ENCODE peak calls at places on chromosomes 1 and 21, in ten cellular contexts. One of them, this sample, is unnamed.

GRCh38 chr1:101311146-101311892 is 74.5 kb downstream of the S1PR1 start:
- DNase-seq in AG09319: no peak
- DNase-seq in BJ: no peak
- DNase-seq in astrocyte of the spinal cord: no peak
- DNase-seq in upper lobe of right lung: no peak
- DNase-seq in keratinocyte: no peak
- DNase-seq in CD4-positive, alpha-beta T cell: no peak
- DNase-seq in nephron progenitor cell: no peak
- DNase-seq in epithelial cell of esophagus: no peak
- DNase-seq in thoracic aorta: no peak
- DNase-seq in this sample: no peak

GRCh38 chr21:44897326-44898010 is 23.2 kb downstream of the ITGB2 start:
- DNase-seq in nephron progenitor cell: peak; percentile 51
- DNase-seq in epithelial cell of esophagus: no peak
- DNase-seq in astrocyte of the spinal cord: no peak
- DNase-seq in BJ: no peak
- DNase-seq in keratinocyte: no peak
- DNase-seq in AG09319: no peak
- DNase-seq in CD4-positive, alpha-beta T cell: no peak
- DNase-seq in thoracic aorta: no peak
- DNase-seq in upper lobe of right lung: no peak
- DNase-seq in this sample: no peak

GRCh38 chr21:24729568-24729967 is 877.7 kb downstream of the MRPL39 start:
- DNase-seq in epithelial cell of esophagus: no peak
- DNase-seq in BJ: no peak
- DNase-seq in keratinocyte: no peak
- DNase-seq in thoracic aorta: no peak
- DNase-seq in astrocyte of the spinal cord: no peak
- DNase-seq in nephron progenitor cell: no peak
- DNase-seq in upper lobe of right lung: no peak
- DNase-seq in AG09319: no peak
- DNase-seq in CD4-positive, alpha-beta T cell: no peak
- DNase-seq in this sample: no peak

GRCh38 chr1:3671371-3672180 is 19.3 kb downstream of the TP73 start:
- DNase-seq in nephron progenitor cell: no peak
- DNase-seq in AG09319: no peak
- DNase-seq in BJ: no peak
- DNase-seq in upper lobe of right lung: peak; percentile 68
- DNase-seq in epithelial cell of esophagus: peak; percentile 36
- DNase-seq in CD4-positive, alpha-beta T cell: no peak
- DNase-seq in thoracic aorta: no peak
- DNase-seq in keratinocyte: no peak
- DNase-seq in astrocyte of the spinal cord: no peak
- DNase-seq in this sample: no peak

GRCh38 chr1:172640146-172640545 is 18.8 kb upstream of the FASLG start:
- DNase-seq in BJ: no peak
- DNase-seq in epithelial cell of esophagus: no peak
- DNase-seq in AG09319: no peak
- DNase-seq in nephron progenitor cell: no peak
- DNase-seq in keratinocyte: no peak
- DNase-seq in upper lobe of right lung: no peak
- DNase-seq in CD4-positive, alpha-beta T cell: no peak
- DNase-seq in thoracic aorta: no peak
- DNase-seq in astrocyte of the spinal cord: peak; percentile 43
- DNase-seq in this sample: no peak

GRCh38 chr21:42047821-42048613 is 23.1 kb upstream of the UMODL1 start:
- DNase-seq in nephron progenitor cell: no peak
- DNase-seq in AG09319: peak; percentile 56
- DNase-seq in astrocyte of the spinal cord: peak; percentile 98
- DNase-seq in CD4-positive, alpha-beta T cell: no peak
- DNase-seq in BJ: peak; percentile 87
- DNase-seq in epithelial cell of esophagus: no peak
- DNase-seq in upper lobe of right lung: no peak
- DNase-seq in thoracic aorta: peak; percentile 82
- DNase-seq in keratinocyte: no peak
- DNase-seq in this sample: peak; percentile 97

GRCh38 chr1:6724517-6725141 is 23.0 kb upstream of the DNAJC11 start:
- DNase-seq in thoracic aorta: no peak
- DNase-seq in epithelial cell of esophagus: peak; percentile 55
- DNase-seq in upper lobe of right lung: no peak
- DNase-seq in AG09319: no peak
- DNase-seq in nephron progenitor cell: no peak
- DNase-seq in keratinocyte: peak; percentile 56
- DNase-seq in astrocyte of the spinal cord: peak; percentile 58
- DNase-seq in BJ: peak; percentile 70
- DNase-seq in CD4-positive, alpha-beta T cell: no peak
- DNase-seq in this sample: peak; percentile 90

GRCh38 chr1:99371413-99371812 is 107.1 kb downstream of the PLPPR4 start:
- DNase-seq in upper lobe of right lung: no peak
- DNase-seq in nephron progenitor cell: no peak
- DNase-seq in astrocyte of the spinal cord: no peak
- DNase-seq in epithelial cell of esophagus: no peak
- DNase-seq in AG09319: no peak
- DNase-seq in BJ: no peak
- DNase-seq in thoracic aorta: no peak
- DNase-seq in CD4-positive, alpha-beta T cell: no peak
- DNase-seq in keratinocyte: no peak
- DNase-seq in this sample: no peak

GRCh38 chr1:111743679-111744101 is 4.5 kb upstream of the INKA2 start:
- DNase-seq in CD4-positive, alpha-beta T cell: no peak
- DNase-seq in thoracic aorta: no peak
- DNase-seq in BJ: no peak
- DNase-seq in nephron progenitor cell: no peak
- DNase-seq in epithelial cell of esophagus: no peak
- DNase-seq in AG09319: no peak
- DNase-seq in astrocyte of the spinal cord: no peak
- DNase-seq in upper lobe of right lung: no peak
- DNase-seq in keratinocyte: no peak
- DNase-seq in this sample: peak; percentile 61

GRCh38 chr1:201456499-201457309 is 12.3 kb downstream of the PHLDA3 start:
- DNase-seq in astrocyte of the spinal cord: peak; percentile 92
- DNase-seq in CD4-positive, alpha-beta T cell: no peak
- DNase-seq in BJ: peak; percentile 93
- DNase-seq in upper lobe of right lung: peak; percentile 76
- DNase-seq in nephron progenitor cell: no peak
- DNase-seq in thoracic aorta: no peak
- DNase-seq in epithelial cell of esophagus: peak; percentile 99
- DNase-seq in AG09319: peak; percentile 83
- DNase-seq in keratinocyte: no peak
- DNase-seq in this sample: peak; percentile 97

GRCh38 chr1:84061336-84061735 is 62.4 kb upstream of the TTLL7 start:
- DNase-seq in epithelial cell of esophagus: peak; percentile 39
- DNase-seq in AG09319: no peak
- DNase-seq in thoracic aorta: no peak
- DNase-seq in astrocyte of the spinal cord: no peak
- DNase-seq in upper lobe of right lung: no peak
- DNase-seq in keratinocyte: no peak
- DNase-seq in BJ: no peak
- DNase-seq in nephron progenitor cell: no peak
- DNase-seq in CD4-positive, alpha-beta T cell: no peak
- DNase-seq in this sample: no peak

GRCh38 chr1:55286851-55287602 is 71.9 kb upstream of the USP24 start:
- DNase-seq in epithelial cell of esophagus: no peak
- DNase-seq in astrocyte of the spinal cord: no peak
- DNase-seq in keratinocyte: no peak
- DNase-seq in upper lobe of right lung: no peak
- DNase-seq in thoracic aorta: no peak
- DNase-seq in nephron progenitor cell: no peak
- DNase-seq in BJ: no peak
- DNase-seq in CD4-positive, alpha-beta T cell: no peak
- DNase-seq in AG09319: no peak
- DNase-seq in this sample: no peak

GRCh38 chr1:55282058-55282457 is 66.9 kb upstream of the USP24 start:
- DNase-seq in thoracic aorta: no peak
- DNase-seq in AG09319: no peak
- DNase-seq in astrocyte of the spinal cord: no peak
- DNase-seq in upper lobe of right lung: no peak
- DNase-seq in CD4-positive, alpha-beta T cell: no peak
- DNase-seq in epithelial cell of esophagus: no peak
- DNase-seq in keratinocyte: no peak
- DNase-seq in BJ: no peak
- DNase-seq in nephron progenitor cell: no peak
- DNase-seq in this sample: no peak

GRCh38 chr1:55287732-55288131 is 72.6 kb upstream of the USP24 start:
- DNase-seq in upper lobe of right lung: no peak
- DNase-seq in epithelial cell of esophagus: no peak
- DNase-seq in AG09319: no peak
- DNase-seq in BJ: no peak
- DNase-seq in astrocyte of the spinal cord: no peak
- DNase-seq in nephron progenitor cell: no peak
- DNase-seq in keratinocyte: no peak
- DNase-seq in thoracic aorta: no peak
- DNase-seq in CD4-positive, alpha-beta T cell: no peak
- DNase-seq in this sample: no peak

GRCh38 chr1:55285849-55286248 is 70.7 kb upstream of the USP24 start:
- DNase-seq in upper lobe of right lung: no peak
- DNase-seq in keratinocyte: no peak
- DNase-seq in AG09319: no peak
- DNase-seq in epithelial cell of esophagus: peak; percentile 86
- DNase-seq in CD4-positive, alpha-beta T cell: no peak
- DNase-seq in astrocyte of the spinal cord: no peak
- DNase-seq in thoracic aorta: no peak
- DNase-seq in BJ: no peak
- DNase-seq in nephron progenitor cell: no peak
- DNase-seq in this sample: no peak

DNA sequence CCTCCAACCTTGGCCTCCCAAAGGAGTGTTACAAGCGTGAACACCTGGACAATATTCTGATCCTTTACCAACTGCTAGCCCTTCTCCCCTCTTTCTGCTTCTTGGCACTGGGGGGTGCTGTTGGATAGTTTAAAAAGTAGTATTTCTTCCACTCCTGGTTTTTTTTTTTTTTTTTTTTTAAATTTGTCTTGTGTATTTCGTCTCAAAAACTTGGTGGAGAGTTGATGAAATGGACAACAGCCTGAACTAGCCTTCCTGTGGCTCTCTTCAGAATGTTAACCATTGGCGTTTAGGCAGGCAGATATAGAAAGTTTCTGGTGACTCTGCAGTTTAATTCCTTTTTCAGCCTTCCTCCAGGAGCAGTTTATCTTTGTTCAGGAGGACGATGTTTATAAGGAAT is 69.7 kb upstream of the USP24 start:
- DNase-seq in CD4-positive, alpha-beta T cell: no peak
- DNase-seq in AG09319: peak; percentile 46
- DNase-seq in astrocyte of the spinal cord: peak; percentile 61
- DNase-seq in nephron progenitor cell: peak; percentile 32
- DNase-seq in keratinocyte: no peak
- DNase-seq in thoracic aorta: no peak
- DNase-seq in epithelial cell of esophagus: peak; percentile 56
- DNase-seq in upper lobe of right lung: no peak
- DNase-seq in BJ: no peak
- DNase-seq in this sample: peak; percentile 37
- TF ChIP-seq CTCF in CD4-positive, alpha-beta T cell: no peak
- TF ChIP-seq CTCF in AG09319: peak; percentile 71
- TF ChIP-seq CTCF in astrocyte of the spinal cord: peak; percentile 67
- TF ChIP-seq CTCF in nephron progenitor cell: peak; percentile 58
- TF ChIP-seq CTCF in keratinocyte: peak; percentile 60
- TF ChIP-seq CTCF in thoracic aorta: peak; percentile 56
- TF ChIP-seq CTCF in epithelial cell of esophagus: peak; percentile 74
- TF ChIP-seq CTCF in upper lobe of right lung: peak; percentile 51
- TF ChIP-seq CTCF in BJ: peak; percentile 63
- TF ChIP-seq CTCF in this sample: peak; percentile 83

GRCh38 chr21:39208624-39209333 is 25.5 kb upstream of the PSMG1 start:
- DNase-seq in keratinocyte: no peak
- DNase-seq in upper lobe of right lung: no peak
- DNase-seq in nephron progenitor cell: no peak
- DNase-seq in AG09319: no peak
- DNase-seq in thoracic aorta: no peak
- DNase-seq in epithelial cell of esophagus: no peak
- DNase-seq in CD4-positive, alpha-beta T cell: no peak
- DNase-seq in BJ: no peak
- DNase-seq in astrocyte of the spinal cord: no peak
- DNase-seq in this sample: no peak

GRCh38 chr21:39209334-39209688 is 26.1 kb upstream of the PSMG1 start:
- DNase-seq in epithelial cell of esophagus: no peak
- DNase-seq in nephron progenitor cell: no peak
- DNase-seq in upper lobe of right lung: no peak
- DNase-seq in CD4-positive, alpha-beta T cell: no peak
- DNase-seq in thoracic aorta: no peak
- DNase-seq in keratinocyte: no peak
- DNase-seq in AG09319: no peak
- DNase-seq in astrocyte of the spinal cord: no peak
- DNase-seq in BJ: no peak
- DNase-seq in this sample: no peak

GRCh38 chr21:39204134-39204533 is 20.9 kb upstream of the PSMG1 start:
- DNase-seq in CD4-positive, alpha-beta T cell: no peak
- DNase-seq in AG09319: no peak
- DNase-seq in keratinocyte: no peak
- DNase-seq in upper lobe of right lung: no peak
- DNase-seq in thoracic aorta: no peak
- DNase-seq in epithelial cell of esophagus: no peak
- DNase-seq in nephron progenitor cell: no peak
- DNase-seq in BJ: no peak
- DNase-seq in astrocyte of the spinal cord: no peak
- DNase-seq in this sample: no peak
- TF ChIP-seq CTCF in CD4-positive, alpha-beta T cell: no peak
- TF ChIP-seq CTCF in AG09319: no peak
- TF ChIP-seq CTCF in keratinocyte: no peak
- TF ChIP-seq CTCF in upper lobe of right lung: peak; percentile 19
- TF ChIP-seq CTCF in thoracic aorta: peak; percentile 18
- TF ChIP-seq CTCF in epithelial cell of esophagus: peak; percentile 23
- TF ChIP-seq CTCF in nephron progenitor cell: no peak
- TF ChIP-seq CTCF in BJ: peak; percentile 16
- TF ChIP-seq CTCF in astrocyte of the spinal cord: peak; percentile 24
- TF ChIP-seq CTCF in this sample: peak; percentile 60

GRCh38 chr1:169759038-169759437 is 25.2 kb upstream of the SELE start:
- DNase-seq in thoracic aorta: no peak
- DNase-seq in nephron progenitor cell: no peak
- DNase-seq in epithelial cell of esophagus: no peak
- DNase-seq in upper lobe of right lung: no peak
- DNase-seq in AG09319: no peak
- DNase-seq in BJ: no peak
- DNase-seq in astrocyte of the spinal cord: no peak
- DNase-seq in CD4-positive, alpha-beta T cell: no peak
- DNase-seq in keratinocyte: no peak
- DNase-seq in this sample: no peak

GRCh38 chr1:169750041-169750440 is 16.2 kb upstream of the SELE start:
- DNase-seq in nephron progenitor cell: no peak
- DNase-seq in keratinocyte: no peak
- DNase-seq in thoracic aorta: no peak
- DNase-seq in CD4-positive, alpha-beta T cell: no peak
- DNase-seq in epithelial cell of esophagus: no peak
- DNase-seq in BJ: no peak
- DNase-seq in AG09319: no peak
- DNase-seq in upper lobe of right lung: no peak
- DNase-seq in astrocyte of the spinal cord: no peak
- DNase-seq in this sample: no peak

GRCh38 chr1:169753549-169753948 is 19.7 kb upstream of the SELE start:
- DNase-seq in upper lobe of right lung: no peak
- DNase-seq in keratinocyte: no peak
- DNase-seq in AG09319: no peak
- DNase-seq in CD4-positive, alpha-beta T cell: no peak
- DNase-seq in epithelial cell of esophagus: no peak
- DNase-seq in BJ: no peak
- DNase-seq in thoracic aorta: no peak
- DNase-seq in astrocyte of the spinal cord: no peak
- DNase-seq in nephron progenitor cell: no peak
- DNase-seq in this sample: no peak
- TF ChIP-seq CTCF in upper lobe of right lung: no peak
- TF ChIP-seq CTCF in keratinocyte: no peak
- TF ChIP-seq CTCF in AG09319: no peak
- TF ChIP-seq CTCF in CD4-positive, alpha-beta T cell: no peak
- TF ChIP-seq CTCF in epithelial cell of esophagus: peak; percentile 19
- TF ChIP-seq CTCF in BJ: peak; percentile 5
- TF ChIP-seq CTCF in thoracic aorta: no peak
- TF ChIP-seq CTCF in astrocyte of the spinal cord: peak; percentile 13
- TF ChIP-seq CTCF in nephron progenitor cell: no peak
- TF ChIP-seq CTCF in this sample: peak; percentile 14

GRCh38 chr21:26961704-26962103 is 5.2 kb downstream of the ADAMTS5 start:
- DNase-seq in CD4-positive, alpha-beta T cell: no peak
- DNase-seq in keratinocyte: no peak
- DNase-seq in nephron progenitor cell: no peak
- DNase-seq in epithelial cell of esophagus: no peak
- DNase-seq in BJ: no peak
- DNase-seq in astrocyte of the spinal cord: no peak
- DNase-seq in thoracic aorta: no peak
- DNase-seq in upper lobe of right lung: no peak
- DNase-seq in AG09319: no peak
- DNase-seq in this sample: no peak
- TF ChIP-seq CTCF in CD4-positive, alpha-beta T cell: no peak
- TF ChIP-seq CTCF in keratinocyte: peak; percentile 28
- TF ChIP-seq CTCF in nephron progenitor cell: peak; percentile 27
- TF ChIP-seq CTCF in epithelial cell of esophagus: no peak
- TF ChIP-seq CTCF in BJ: no peak
- TF ChIP-seq CTCF in astrocyte of the spinal cord: peak; percentile 19
- TF ChIP-seq CTCF in thoracic aorta: no peak
- TF ChIP-seq CTCF in upper lobe of right lung: peak; percentile 28
- TF ChIP-seq CTCF in AG09319: peak; percentile 19
- TF ChIP-seq CTCF in this sample: peak; percentile 61